ENCODE peak calls at places on chromosomes 2 and 18, in seven cellular contexts. T is A549; S is IMR-90; V is cardiac muscle cell; I is fibroblast of lung; K is CD8-positive, alpha-beta T cell; B is GM23248. N is an unnamed sample.
A peak's percentile ranks its signal among the peaks of the same experiment; 100 is the strongest.

GRCh38 chr2:31207790-31208189 is 9.5 kb downstream of the CAPN14 start:
- DNase-seq in T (no peak), S (no peak), V (no peak), I (no peak), K (no peak), B (no peak), N (no peak)

GRCh38 chr2:28661589-28662001 is 90.0 kb upstream of the PPP1CB start:
- DNase-seq in T (peak; percentile 52), S (peak; percentile 88), V (peak; percentile 98), I (peak; percentile 93), K (no peak), B (peak; percentile 74), N (no peak)

GRCh38 chr2:124913873-124914272 is 888.8 kb downstream of the CNTNAP5 start:
- DNase-seq in T (no peak), S (no peak), V (peak; percentile 4), I (no peak), K (no peak), B (no peak), N (no peak)

GRCh38 chr2:200320344-200320743 is 13.9 kb downstream of the SPATS2L start:
- DNase-seq in T (no peak), S (no peak), V (no peak), I (no peak), K (no peak), B (peak; percentile 26), N (no peak)

GRCh38 chr2:19048593-19049264 is 309.7 kb downstream of the OSR1 start:
- DNase-seq in T (peak; percentile 77), S (peak; percentile 65), V (peak; percentile 66), I (peak; percentile 63), K (no peak), B (no peak), N (peak; percentile 81)

GRCh38 chr2:239324456-239324855 is 76.4 kb downstream of the HDAC4 start:
- DNase-seq in T (no peak), S (no peak), V (no peak), I (no peak), K (no peak), B (no peak), N (peak; percentile 34)

GRCh38 chr2:172447811-172448493 is 20.6 kb downstream of the ITGA6 start:
- DNase-seq in T (no peak), S (no peak), V (no peak), I (no peak), K (no peak), B (no peak), N (no peak)

GRCh38 chr2:120949027-120949956 is 213.6 kb downstream of the GLI2 start:
- DNase-seq in T (peak; percentile 53), S (no peak), V (peak; percentile 8), I (no peak), K (no peak), B (peak; percentile 12), N (no peak)

GRCh38 chr2:181774601-181775179 is 94.4 kb upstream of the NEUROD1 start:
- DNase-seq in T (peak; percentile 34), S (peak; percentile 59), V (no peak), I (peak; percentile 45), K (no peak), B (peak; percentile 55), N (no peak)

GRCh38 chr18:22174341-22175148 is 5.2 kb downstream of the GATA6 start:
- DNase-seq in T (no peak), S (no peak), V (no peak), I (peak; percentile 29), K (no peak), B (no peak), N (no peak)

GRCh38 chr18:59795882-59796281 is 98.7 kb upstream of the CCBE1 start:
- DNase-seq in T (no peak), S (no peak), V (no peak), I (no peak), K (no peak), B (no peak), N (no peak)

GRCh38 chr2:110770696-110771425 is 38.5 kb downstream of the ACOXL start:
- DNase-seq in T (peak; percentile 6), S (peak; percentile 27), V (peak; percentile 43), I (peak; percentile 63), K (no peak), B (peak; percentile 77), N (no peak)

GRCh38 chr2:2663401-2664036 is 332.4 kb upstream of the MYT1L start:
- DNase-seq in T (peak; percentile 42), S (peak; percentile 24), V (no peak), I (no peak), K (no peak), B (peak; percentile 24), N (no peak)

GRCh38 chr2:100978582-100979051 is 23.5 kb upstream of the RPL31 start:
- DNase-seq in T (no peak), S (peak; percentile 91), V (peak; percentile 26), I (peak; percentile 68), K (no peak), B (no peak), N (peak; percentile 45)

GRCh38 chr2:164363646-164364045 is 257.6 kb downstream of the GRB14 start:
- DNase-seq in T (no peak), S (no peak), V (no peak), I (no peak), K (no peak), B (no peak), N (no peak)

GRCh38 chr2:14492920-14493503 is 139.5 kb upstream of the LRATD1 start:
- DNase-seq in T (no peak), S (peak; percentile 96), V (no peak), I (peak; percentile 85), K (no peak), B (peak; percentile 93), N (no peak)

GRCh38 chr18:78192044-78192443 is 787.6 kb upstream of the SALL3 start:
- DNase-seq in T (no peak), S (no peak), V (no peak), I (no peak), K (no peak), B (no peak), N (peak; percentile 87)

GRCh38 chr18:25814841-25815458 is 275.5 kb downstream of the SS18 start:
- DNase-seq in T (no peak), S (no peak), V (no peak), I (no peak), K (no peak), B (no peak), N (no peak)

GRCh38 chr2:32355976-32356734 is 668 bp upstream of the BIRC6 start:
- DNase-seq in T (no peak), S (no peak), V (no peak), I (no peak), K (no peak), B (no peak), N (no peak)

GRCh38 chr2:18829976-18830375 is 240.6 kb upstream of the NT5C1B start:
- DNase-seq in T (no peak), S (no peak), V (peak; percentile 55), I (peak; percentile 11), K (no peak), B (no peak), N (no peak)

GRCh38 chr2:173959909-173960308 is 5.3 kb downstream of the SP3 start:
- DNase-seq in T (no peak), S (no peak), V (no peak), I (no peak), K (no peak), B (no peak), N (no peak)

GRCh38 chr2:173962583-173963110 is 2.5 kb downstream of the SP3 start:
- DNase-seq in T (no peak), S (no peak), V (no peak), I (no peak), K (no peak), B (no peak), N (no peak)

GRCh38 chr2:173962036-173962435 is 3.1 kb downstream of the SP3 start:
- DNase-seq in T (peak; percentile 29), S (peak; percentile 38), V (no peak), I (peak; percentile 41), K (no peak), B (peak; percentile 40), N (no peak)

GRCh38 chr2:173959358-173959884 is 5.8 kb downstream of the SP3 start:
- DNase-seq in T (no peak), S (no peak), V (no peak), I (no peak), K (no peak), B (no peak), N (no peak)

GRCh38 chr2:173961346-173961705 is 3.8 kb downstream of the SP3 start:
- DNase-seq in T (no peak), S (peak; percentile 67), V (no peak), I (peak; percentile 68), K (no peak), B (no peak), N (no peak)
- H3K4me1 ChIP-seq in T (peaks cover 42% of the 10 kb centered on the region), S (peaks cover 9% of the 10 kb centered on the region), V (peaks cover 22% of the 10 kb centered on the region), I (no peaks in the 10 kb centered on the region), K (peaks cover 64% of the 10 kb centered on the region), B (peaks cover 38% of the 10 kb centered on the region), N (peaks cover 54% of the 10 kb centered on the region)

DNA sequence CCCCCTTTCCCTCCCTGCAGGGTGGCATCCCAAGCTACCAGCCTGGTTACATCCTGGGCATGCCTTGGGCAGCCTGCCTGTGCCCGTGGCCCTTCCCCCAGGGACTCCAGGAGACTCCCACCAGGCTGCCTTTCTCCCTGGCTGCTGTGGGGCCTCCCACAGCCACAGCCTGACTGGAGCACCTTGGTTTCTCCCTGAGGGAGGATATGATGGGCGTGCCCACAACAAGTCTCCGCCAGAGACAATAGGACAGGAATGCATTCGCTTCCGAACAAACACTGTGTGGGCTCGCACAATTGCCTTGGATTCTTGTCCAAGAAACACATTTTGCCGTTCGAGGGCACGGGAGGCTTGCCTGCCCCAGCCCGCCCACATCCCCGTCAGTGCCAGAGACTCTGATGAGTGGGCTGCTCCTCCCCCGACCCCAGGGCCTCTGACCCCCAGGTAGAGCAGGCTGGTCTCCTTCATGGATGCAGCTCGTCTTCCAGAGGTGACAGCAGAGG is 102.1 kb downstream of the SMAD7 start:
- DNase-seq in T (peak; percentile 46), S (no peak), V (peak; percentile 70), I (no peak), K (no peak), B (no peak), N (no peak)
- H3K4me1 ChIP-seq in T (peaks cover 26% of the 10 kb centered on the region), S (peaks cover 6% of the 10 kb centered on the region), V (peaks cover 35% of the 10 kb centered on the region), I (peaks cover 3% of the 10 kb centered on the region), K (peaks cover 17% of the 10 kb centered on the region), B (no peaks in the 10 kb centered on the region), N (peaks cover 26% of the 10 kb centered on the region)

GRCh38 chr2:46845542-46846453 is 69.8 kb downstream of the MCFD2 start:
- DNase-seq in T (no peak), S (no peak), V (peak; percentile 87), I (no peak), K (no peak), B (peak; percentile 34), N (peak; percentile 43)
- H3K4me1 ChIP-seq in T (peaks cover 54% of the 10 kb centered on the region), S (peaks cover 45% of the 10 kb centered on the region), V (peaks cover 8% of the 10 kb centered on the region), I (peaks cover 40% of the 10 kb centered on the region), K (no peaks in the 10 kb centered on the region), B (peaks cover 56% of the 10 kb centered on the region), N (peaks cover 53% of the 10 kb centered on the region)

GRCh38 chr2:226622484-226622883 is 177.1 kb downstream of the IRS1 start:
- DNase-seq in T (peak; percentile 17), S (no peak), V (no peak), I (no peak), K (no peak), B (no peak), N (no peak)

GRCh38 chr2:226625951-226626350 is 173.7 kb downstream of the IRS1 start:
- DNase-seq in T (no peak), S (no peak), V (no peak), I (no peak), K (no peak), B (no peak), N (no peak)

GRCh38 chr2:226620176-226620575 is 179.4 kb downstream of the IRS1 start:
- DNase-seq in T (no peak), S (no peak), V (no peak), I (no peak), K (no peak), B (no peak), N (no peak)

GRCh38 chr2:226619707-226620106 is 179.9 kb downstream of the IRS1 start:
- DNase-seq in T (no peak), S (no peak), V (no peak), I (no peak), K (no peak), B (no peak), N (no peak)

GRCh38 chr2:226623587-226624368 is 175.8 kb downstream of the IRS1 start:
- DNase-seq in T (no peak), S (no peak), V (no peak), I (no peak), K (no peak), B (no peak), N (no peak)
- H3K4me1 ChIP-seq in T (peaks cover 10% of the 10 kb centered on the region), S (peaks cover 2% of the 10 kb centered on the region), V (no peaks in the 10 kb centered on the region), I (peaks cover 2% of the 10 kb centered on the region), K (no peaks in the 10 kb centered on the region), B (peaks cover 6% of the 10 kb centered on the region), N (no peaks in the 10 kb centered on the region)